ENCODE peak calls at places on chromosomes 5 and 9, in four cellular contexts. One of them, this sample, is unnamed.

GRCh38 chr5:110477923-110478322 is 248.5 kb downstream of the TMEM232 start:
- DNase-seq in uterus: no peak
- DNase-seq in stomach: no peak
- DNase-seq in right lobe of liver: no peak
- DNase-seq in this sample: no peak

GRCh38 chr9:129860653-129861446 is 25.6 kb downstream of the USP20 start:
- DNase-seq in uterus: no peak
- DNase-seq in right lobe of liver: no peak
- DNase-seq in stomach: no peak
- DNase-seq in this sample: no peak

GRCh38 chr5:90569084-90569483 is 10.5 kb downstream of the ADGRV1 start:
- DNase-seq in right lobe of liver: no peak
- DNase-seq in stomach: no peak
- DNase-seq in uterus: no peak
- DNase-seq in this sample: no peak

GRCh38 chr5:1316941-1317340 is 22.1 kb upstream of the TERT start:
- DNase-seq in right lobe of liver: no peak
- DNase-seq in uterus: no peak
- DNase-seq in stomach: no peak
- DNase-seq in this sample: no peak

GRCh38 chr9:1057910-1058309 is 7.8 kb downstream of the DMRT2 start:
- DNase-seq in right lobe of liver: no peak
- DNase-seq in uterus: no peak
- DNase-seq in stomach: no peak
- DNase-seq in this sample: no peak

GRCh38 chr5:129048509-129048908 is 46.0 kb upstream of the ISOC1 start:
- DNase-seq in stomach: no peak
- DNase-seq in uterus: no peak
- DNase-seq in right lobe of liver: no peak
- DNase-seq in this sample: no peak

GRCh38 chr5:34608368-34608767 is 47.8 kb upstream of the RAI14 start:
- DNase-seq in uterus: no peak
- DNase-seq in stomach: no peak
- DNase-seq in right lobe of liver: no peak
- DNase-seq in this sample: no peak

GRCh38 chr9:126165755-126166154 is 160.9 kb upstream of the MVB12B start:
- DNase-seq in uterus: no peak
- DNase-seq in right lobe of liver: no peak
- DNase-seq in stomach: peak
- DNase-seq in this sample: no peak

GRCh38 chr9:26175264-26175663 is 497.0 kb upstream of the TUSC1 start:
- DNase-seq in uterus: no peak
- DNase-seq in stomach: no peak
- DNase-seq in right lobe of liver: no peak
- DNase-seq in this sample: no peak

GRCh38 chr5:134447815-134448520 is 36.3 kb upstream of the CDKN2AIPNL start:
- DNase-seq in right lobe of liver: no peak
- DNase-seq in uterus: no peak
- DNase-seq in stomach: no peak
- DNase-seq in this sample: no peak

GRCh38 chr9:111176511-111176910 is 138.2 kb upstream of the LPAR1 start:
- DNase-seq in uterus: no peak
- DNase-seq in stomach: no peak
- DNase-seq in right lobe of liver: no peak
- DNase-seq in this sample: no peak

GRCh38 chr9:136694163-136694864 is 7.1 kb upstream of the AGPAT2 start:
- DNase-seq in right lobe of liver: peak
- DNase-seq in uterus: no peak
- DNase-seq in stomach: peak
- DNase-seq in this sample: peak

GRCh38 chr9:15400281-15400941 is 22.3 kb upstream of the SNAPC3 start:
- DNase-seq in uterus: no peak
- DNase-seq in stomach: no peak
- DNase-seq in right lobe of liver: no peak
- DNase-seq in this sample: no peak

GRCh38 chr9:15403155-15403554 is 19.5 kb upstream of the SNAPC3 start:
- DNase-seq in right lobe of liver: no peak
- DNase-seq in stomach: no peak
- DNase-seq in uterus: no peak
- DNase-seq in this sample: no peak

GRCh38 chr9:15404171-15404570 is 18.5 kb upstream of the SNAPC3 start:
- DNase-seq in stomach: no peak
- DNase-seq in uterus: no peak
- DNase-seq in right lobe of liver: no peak
- DNase-seq in this sample: no peak

DNA sequence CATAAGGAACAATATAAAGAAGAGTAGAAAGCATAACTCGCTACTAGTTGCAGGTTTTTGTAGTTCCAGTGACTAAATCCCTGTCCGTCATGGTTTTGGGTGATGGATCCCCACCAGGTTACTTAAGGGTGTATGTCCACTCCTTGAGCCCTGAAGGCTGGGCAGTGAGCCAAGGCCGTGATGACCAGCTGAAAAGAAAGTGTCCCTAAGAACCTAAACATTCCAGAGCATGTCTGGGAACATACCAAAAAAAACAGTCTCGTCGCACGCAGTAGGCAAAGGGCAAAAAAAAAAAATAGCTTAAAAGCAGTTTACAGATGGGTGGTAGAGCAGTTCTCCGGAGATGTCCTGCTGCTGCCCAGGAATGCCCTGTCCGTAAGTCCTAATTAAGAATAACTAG is 21.4 kb upstream of the SNAPC3 start:
- DNase-seq in uterus: no peak
- DNase-seq in right lobe of liver: no peak
- DNase-seq in stomach: peak
- DNase-seq in this sample: no peak
- H3K4me3 ChIP-seq in uterus: no peak
- H3K4me3 ChIP-seq in right lobe of liver: no peak
- H3K4me3 ChIP-seq in stomach: no peak
- H3K4me3 ChIP-seq in this sample: no peak

DNA sequence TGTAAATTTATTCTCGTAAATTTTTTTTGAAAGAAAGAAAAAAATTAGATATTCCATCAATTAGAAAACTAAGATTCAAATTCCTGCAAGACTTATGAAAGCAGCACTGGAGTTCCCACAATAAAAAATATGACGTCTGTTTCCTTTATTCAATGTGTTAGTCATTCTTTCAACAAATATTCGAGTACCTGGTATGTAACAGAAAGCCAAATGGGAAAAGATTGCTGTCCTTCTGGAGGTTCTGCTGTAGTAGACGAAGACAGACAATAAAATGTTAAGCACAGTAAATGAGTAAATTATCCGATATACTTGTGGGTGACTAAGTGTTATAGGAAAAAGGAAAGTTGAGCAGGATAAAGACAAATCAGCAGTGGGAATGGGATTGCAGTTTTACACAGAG is 92.2 kb downstream of the ADAMTSL1 start:
- DNase-seq in uterus: no peak
- DNase-seq in stomach: no peak
- DNase-seq in right lobe of liver: no peak
- DNase-seq in this sample: no peak
- TF ChIP-seq CTCF in uterus: no peak
- TF ChIP-seq CTCF in stomach: no peak
- TF ChIP-seq CTCF in right lobe of liver: no peak
- TF ChIP-seq CTCF in this sample: no peak

GRCh38 chr5:27472000-27472763 is 433.8 kb upstream of the CDH9 start:
- DNase-seq in stomach: no peak
- DNase-seq in uterus: no peak
- DNase-seq in right lobe of liver: no peak
- DNase-seq in this sample: no peak
- TF ChIP-seq POLR2A in stomach: no peak
- TF ChIP-seq POLR2A in uterus: no peak
- TF ChIP-seq POLR2A in right lobe of liver: no peak
- TF ChIP-seq POLR2A in this sample: no peak

GRCh38 chr5:150557507-150557872 is 49.6 kb downstream of the NDST1 start:
- DNase-seq in uterus: no peak
- DNase-seq in right lobe of liver: no peak
- DNase-seq in stomach: no peak
- DNase-seq in this sample: no peak
- H3K4me3 ChIP-seq in uterus: no peak
- H3K4me3 ChIP-seq in right lobe of liver: no peak
- H3K4me3 ChIP-seq in stomach: no peak
- H3K4me3 ChIP-seq in this sample: no peak

DNA sequence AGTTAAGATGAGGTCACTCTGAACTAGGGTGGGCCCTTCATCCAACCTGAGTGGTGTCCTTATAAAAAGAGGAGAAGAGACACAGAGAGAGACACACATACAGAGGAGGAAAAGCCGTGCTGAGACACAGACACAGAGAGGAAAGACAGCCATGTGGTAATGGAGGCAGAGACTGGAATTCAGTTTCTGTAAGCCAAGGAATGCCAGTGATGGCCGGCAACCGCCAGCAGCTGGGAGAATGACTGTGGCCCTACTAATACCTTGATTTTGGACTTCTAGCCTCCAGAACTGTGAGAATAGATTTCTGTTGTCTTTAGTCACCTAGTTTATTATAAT is 90.2 kb downstream of the TARS1 start:
- DNase-seq in right lobe of liver: no peak
- DNase-seq in stomach: no peak
- DNase-seq in uterus: no peak
- DNase-seq in this sample: no peak
- TF ChIP-seq CTCF in right lobe of liver: no peak
- TF ChIP-seq CTCF in stomach: no peak
- TF ChIP-seq CTCF in uterus: no peak
- TF ChIP-seq CTCF in this sample: no peak

This sample was measured in heart left ventricle.